ENCODE peak calls at places on chromosomes 7 and 10, in ten cellular contexts. X is naive thymus-derived CD8-positive, alpha-beta T cell; D is MV-4-11; E is stromal cell of bone marrow; W is NCI-H2081; I is right atrium auricular region; L is activated CD4-positive, alpha-beta T cell treated with anti-CD3 and anti-CD28 coated beads, Interleukin-2, amount 50 U/mL, for 4 hours; O is stimulated activated effector memory CD8-positive, alpha-beta T cell treated with anti-CD3 and anti-CD28 coated beads, Interleukin-12 subunit alpha, Interleukin-12 subunit beta, amount 100 ng/mL, for 72 hours; N is NCI-H1048; K is tibial artery. B is an unnamed sample.

GRCh38 chr10:121734517-121735137 is 136.4 kb upstream of the FGFR2 start:
- DNase-seq in D (no peak), N (no peak), X (no peak), K (no peak), I (no peak), W (peak), O (no peak), E (peak), L (no peak), B (no peak)

GRCh38 chr10:43396061-43396927 is 12.7 kb downstream of the HNRNPF start:
- DNase-seq in D (no peak), E (no peak), X (peak), I (no peak), W (peak), O (peak), L (peak), K (peak), N (peak), B (peak)

GRCh38 chr10:110425684-110426293 is 71.9 kb upstream of the DUSP5 start:
- DNase-seq in E (peak), W (no peak), O (peak), D (peak), L (peak), K (no peak), X (no peak), I (no peak), N (no peak), B (no peak)

GRCh38 chr7:17685141-17685540 is 255.2 kb downstream of the SNX13 start:
- DNase-seq in N (no peak), W (no peak), D (no peak), L (no peak), X (no peak), O (no peak), I (no peak), E (no peak), K (no peak), B (no peak)

GRCh38 chr10:12512292-12513002 is 163.1 kb downstream of the CAMK1D start:
- DNase-seq in X (no peak), D (no peak), K (no peak), I (peak), O (no peak), E (no peak), W (peak), L (no peak), N (no peak), B (peak)

GRCh38 chr7:44999245-45000095 is 531 bp upstream of the CCM2 start:
- DNase-seq in E (peak), W (peak), L (peak), O (peak), D (peak), N (peak), X (peak), I (peak), K (peak), B (peak)

GRCh38 chr7:100711369-100711768 is 5.4 kb downstream of the POP7 start:
- DNase-seq in I (no peak), K (no peak), E (no peak), O (no peak), X (no peak), D (no peak), L (no peak), W (no peak), N (no peak), B (no peak)

GRCh38 chr7:25653412-25653811 is 425.1 kb upstream of the NPVF start:
- DNase-seq in E (no peak), L (no peak), K (no peak), I (no peak), N (no peak), X (no peak), O (no peak), D (no peak), W (no peak), B (no peak)

GRCh38 chr10:108180883-108181282 is 1016.4 kb upstream of the SORCS1 start:
- DNase-seq in I (no peak), X (no peak), O (no peak), E (no peak), N (no peak), D (no peak), K (no peak), W (no peak), L (no peak), B (no peak)

GRCh38 chr10:132296671-132297443 is 10.9 kb downstream of the STK32C start:
- DNase-seq in W (no peak), L (no peak), N (no peak), E (no peak), K (peak), X (no peak), O (no peak), D (peak), I (no peak), B (no peak)

GRCh38 chr10:132543916-132544743 is 6.5 kb downstream of the INPP5A start:
- DNase-seq in W (no peak), I (no peak), L (no peak), O (no peak), E (no peak), X (no peak), K (peak), D (no peak), N (no peak), B (no peak)

GRCh38 chr10:123156091-123156490 is 1.9 kb downstream of the BUB3 start:
- DNase-seq in N (no peak), W (no peak), I (no peak), K (no peak), O (no peak), D (no peak), L (no peak), X (no peak), E (no peak), B (no peak)

GRCh38 chr10:81073155-81073554 is 535.5 kb downstream of the SH2D4B start:
- DNase-seq in K (no peak), X (no peak), D (no peak), I (no peak), W (no peak), E (no peak), O (no peak), N (no peak), L (no peak), B (no peak)

GRCh38 chr7:29811597-29811996 is 5.3 kb downstream of the WIPF3 start:
- DNase-seq in K (no peak), L (no peak), N (no peak), O (no peak), E (no peak), I (no peak), D (no peak), X (no peak), W (no peak), B (no peak)

GRCh38 chr10:124522903-124523260 is 61.3 kb downstream of the LHPP start:
- DNase-seq in O (no peak), K (no peak), N (no peak), I (no peak), W (no peak), D (no peak), E (no peak), X (no peak), L (no peak), B (peak)